ENCODE peak calls at places on chromosome X, in five cellular contexts. One of them, this sample, is unnamed.

GRCh38 chrX:141439651-141440050 is 144.9 kb downstream of the SPANXA1 start:
- DNase-seq in WERI-Rb-1: no peak
- DNase-seq in sigmoid colon: no peak
- DNase-seq in CD8-positive, alpha-beta memory T cell: no peak
- DNase-seq in PC-3: no peak
- DNase-seq in this sample: no peak

GRCh38 chrX:805988-806387 is 175.4 kb downstream of the SHOX start:
- DNase-seq in WERI-Rb-1: no peak
- DNase-seq in sigmoid colon: no peak
- DNase-seq in CD8-positive, alpha-beta memory T cell: no peak
- DNase-seq in PC-3: no peak
- DNase-seq in this sample: no peak

GRCh38 chrX:132023896-132024386 is 839 bp downstream of the STK26 start:
- DNase-seq in WERI-Rb-1: no peak
- DNase-seq in sigmoid colon: no peak
- DNase-seq in CD8-positive, alpha-beta memory T cell: peak; percentile 66
- DNase-seq in PC-3: peak; percentile 31
- DNase-seq in this sample: no peak

GRCh38 chrX:134520860-134521390 is 61.0 kb downstream of the HPRT1 start:
- DNase-seq in WERI-Rb-1: peak; percentile 51
- DNase-seq in sigmoid colon: no peak
- DNase-seq in CD8-positive, alpha-beta memory T cell: no peak
- DNase-seq in PC-3: peak; percentile 79
- DNase-seq in this sample: peak; percentile 76

GRCh38 chrX:39577976-39578962 is 519.5 kb downstream of the BCOR start:
- DNase-seq in WERI-Rb-1: no peak
- DNase-seq in sigmoid colon: no peak
- DNase-seq in CD8-positive, alpha-beta memory T cell: no peak
- DNase-seq in PC-3: no peak
- DNase-seq in this sample: no peak

GRCh38 chrX:17654116-17654515 is 83.2 kb upstream of the SCML1 start:
- DNase-seq in WERI-Rb-1: no peak
- DNase-seq in sigmoid colon: no peak
- DNase-seq in CD8-positive, alpha-beta memory T cell: peak; percentile 59
- DNase-seq in PC-3: no peak
- DNase-seq in this sample: no peak

GRCh38 chrX:11412715-11413623 is 119.8 kb downstream of the AMELX start:
- DNase-seq in WERI-Rb-1: no peak
- DNase-seq in sigmoid colon: no peak
- DNase-seq in CD8-positive, alpha-beta memory T cell: no peak
- DNase-seq in PC-3: no peak
- DNase-seq in this sample: no peak

GRCh38 chrX:102341867-102342266 is 94.9 kb downstream of the NXF2 start:
- DNase-seq in WERI-Rb-1: no peak
- DNase-seq in sigmoid colon: no peak
- DNase-seq in CD8-positive, alpha-beta memory T cell: no peak
- DNase-seq in PC-3: peak; percentile 12
- DNase-seq in this sample: no peak

GRCh38 chrX:349702-350101 is 31.1 kb upstream of the GTPBP6 start:
- DNase-seq in WERI-Rb-1: no peak
- DNase-seq in sigmoid colon: no peak
- DNase-seq in CD8-positive, alpha-beta memory T cell: no peak
- DNase-seq in PC-3: no peak
- DNase-seq in this sample: no peak

GRCh38 chrX:47278684-47279083 is 45.9 kb downstream of the USP11 start:
- DNase-seq in WERI-Rb-1: no peak
- DNase-seq in sigmoid colon: no peak
- DNase-seq in CD8-positive, alpha-beta memory T cell: no peak
- DNase-seq in PC-3: peak; percentile 70
- DNase-seq in this sample: no peak

GRCh38 chrX:132093239-132093860 is 34.5 kb downstream of the FRMD7 start:
- DNase-seq in WERI-Rb-1: no peak
- DNase-seq in sigmoid colon: no peak
- DNase-seq in CD8-positive, alpha-beta memory T cell: no peak
- DNase-seq in PC-3: no peak
- DNase-seq in this sample: no peak

DNA sequence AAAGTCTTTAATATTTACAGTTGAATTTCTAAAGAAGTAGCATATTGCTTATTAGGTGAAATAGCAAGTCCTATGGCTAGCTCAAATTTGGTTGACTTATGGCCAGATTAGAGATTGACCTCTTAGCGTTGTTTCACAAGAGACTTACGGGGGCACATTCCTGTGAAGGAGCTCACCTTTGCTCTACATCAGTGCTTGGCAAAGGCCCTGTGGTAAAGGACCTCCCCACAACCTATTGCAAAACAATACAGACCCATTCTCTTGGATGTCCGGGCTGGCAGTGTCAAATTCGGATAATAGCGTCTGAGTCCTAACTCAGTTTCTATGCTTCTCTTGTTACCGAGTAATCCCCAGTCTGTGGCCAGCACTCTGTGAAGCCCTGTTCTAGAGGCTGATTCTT is 10.9 kb downstream of the PDHA1 start:
- DNase-seq in WERI-Rb-1: no peak
- DNase-seq in sigmoid colon: no peak
- DNase-seq in CD8-positive, alpha-beta memory T cell: no peak
- DNase-seq in PC-3: no peak
- DNase-seq in this sample: no peak
- H3K36me3 ChIP-seq in WERI-Rb-1: peaks cover 48% of the 10 kb centered on the region
- H3K36me3 ChIP-seq in sigmoid colon: no peaks in the 10 kb centered on the region
- H3K36me3 ChIP-seq in CD8-positive, alpha-beta memory T cell: peaks cover 39% of the 10 kb centered on the region
- H3K36me3 ChIP-seq in PC-3: peaks cover 64% of the 10 kb centered on the region
- H3K36me3 ChIP-seq in this sample: peaks cover 19% of the 10 kb centered on the region

GRCh38 chrX:65993332-65993731 is 46.5 kb downstream of the VSIG4 start:
- DNase-seq in WERI-Rb-1: no peak
- DNase-seq in sigmoid colon: no peak
- DNase-seq in CD8-positive, alpha-beta memory T cell: no peak
- DNase-seq in PC-3: no peak
- DNase-seq in this sample: no peak

GRCh38 chrX:65985922-65986588 is 53.8 kb downstream of the VSIG4 start:
- DNase-seq in WERI-Rb-1: peak; percentile 10
- DNase-seq in sigmoid colon: no peak
- DNase-seq in CD8-positive, alpha-beta memory T cell: peak; percentile 70
- DNase-seq in PC-3: peak; percentile 80
- DNase-seq in this sample: peak; percentile 29

GRCh38 chrX:65990702-65991101 is 49.2 kb downstream of the VSIG4 start:
- DNase-seq in WERI-Rb-1: no peak
- DNase-seq in sigmoid colon: no peak
- DNase-seq in CD8-positive, alpha-beta memory T cell: no peak
- DNase-seq in PC-3: no peak
- DNase-seq in this sample: no peak

GRCh38 chrX:65985211-65985610 is 54.7 kb downstream of the VSIG4 start:
- DNase-seq in WERI-Rb-1: no peak
- DNase-seq in sigmoid colon: no peak
- DNase-seq in CD8-positive, alpha-beta memory T cell: no peak
- DNase-seq in PC-3: no peak
- DNase-seq in this sample: no peak

GRCh38 chrX:65987856-65988255 is 52.0 kb downstream of the VSIG4 start:
- DNase-seq in WERI-Rb-1: no peak
- DNase-seq in sigmoid colon: no peak
- DNase-seq in CD8-positive, alpha-beta memory T cell: no peak
- DNase-seq in PC-3: no peak
- DNase-seq in this sample: no peak
- H3K4me3 ChIP-seq in WERI-Rb-1: no peak overlapping the region
- H3K4me3 ChIP-seq in sigmoid colon: no peak overlapping the region
- H3K4me3 ChIP-seq in CD8-positive, alpha-beta memory T cell: no peak overlapping the region
- H3K4me3 ChIP-seq in PC-3: no peak overlapping the region
- H3K4me3 ChIP-seq in this sample: no peak overlapping the region

DNA sequence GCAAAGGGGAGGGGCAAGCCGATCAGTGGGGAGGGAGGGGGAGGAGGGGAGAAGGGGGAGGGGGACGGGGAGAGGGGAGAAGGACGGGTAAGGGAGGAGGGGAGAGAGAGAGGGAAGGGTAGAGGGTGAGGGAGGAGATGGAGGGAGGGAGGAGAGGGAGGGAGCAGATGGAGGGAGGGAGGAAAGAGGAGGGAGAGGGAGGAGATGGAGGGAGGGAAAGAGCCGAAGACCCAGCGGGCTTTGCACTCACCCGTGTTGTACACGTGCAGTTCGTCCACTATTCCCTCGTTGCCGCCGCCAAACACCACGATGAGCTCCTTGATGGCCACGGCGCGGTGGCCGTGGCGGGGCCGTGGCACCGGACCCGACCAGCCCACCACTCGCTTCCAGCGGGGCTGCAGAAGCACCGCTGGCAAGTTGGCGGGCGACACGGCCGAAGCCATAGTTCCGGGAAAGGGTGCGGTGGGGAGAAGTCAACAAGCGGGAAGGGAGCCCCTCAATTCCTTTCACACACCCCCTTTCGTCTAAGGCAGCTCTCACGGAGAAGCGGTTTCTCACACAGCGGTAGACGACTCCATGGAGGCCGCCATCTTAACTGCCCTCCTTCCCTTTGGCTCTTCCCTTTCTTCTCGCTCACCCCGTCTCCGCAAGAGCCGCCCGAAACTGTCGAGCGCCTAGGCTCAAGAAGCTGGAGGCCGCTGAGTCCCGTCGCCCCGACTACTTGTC is 1.1 kb downstream of the HCFC1 start:
- DNase-seq in WERI-Rb-1: peak; percentile 89
- DNase-seq in sigmoid colon: peak; percentile 82
- DNase-seq in CD8-positive, alpha-beta memory T cell: no peak
- DNase-seq in PC-3: peak; percentile 39
- DNase-seq in this sample: peak; percentile 92
- H3K36me3 ChIP-seq in WERI-Rb-1: peaks cover 50% of the 10 kb centered on the region
- H3K36me3 ChIP-seq in sigmoid colon: no peaks in the 10 kb centered on the region
- H3K36me3 ChIP-seq in CD8-positive, alpha-beta memory T cell: no peaks in the 10 kb centered on the region
- H3K36me3 ChIP-seq in PC-3: no peaks in the 10 kb centered on the region
- H3K36me3 ChIP-seq in this sample: no peaks in the 10 kb centered on the region

DNA sequence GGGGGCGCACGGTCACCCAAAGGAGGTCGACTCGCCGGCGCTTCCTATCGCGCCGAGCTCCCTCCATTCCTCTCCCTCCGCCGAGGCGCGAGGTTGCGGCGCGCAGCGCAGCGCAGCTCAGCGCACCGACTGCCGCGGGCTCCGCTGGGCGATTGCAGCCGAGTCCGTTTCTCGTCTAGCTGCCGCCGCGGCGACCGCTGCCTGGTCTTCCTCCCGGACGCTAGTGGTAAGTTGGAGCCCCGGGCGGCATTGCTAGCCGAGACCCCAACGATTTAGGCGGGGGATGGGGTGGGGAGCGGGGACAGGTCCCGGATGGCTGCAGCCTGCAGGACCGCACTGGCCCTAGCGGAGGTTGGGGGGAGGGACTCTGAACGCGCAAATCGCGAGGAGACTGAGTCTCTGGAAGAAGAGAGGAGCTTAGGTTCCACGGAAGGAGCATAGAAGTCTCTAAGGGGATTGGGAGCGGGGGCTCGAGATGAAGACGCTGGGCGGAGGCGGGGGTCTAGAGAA is 603 bp downstream of the HTR2C start:
- DNase-seq in WERI-Rb-1: no peak
- DNase-seq in sigmoid colon: no peak
- DNase-seq in CD8-positive, alpha-beta memory T cell: no peak
- DNase-seq in PC-3: no peak
- DNase-seq in this sample: peak; percentile 79
- H3K4me3 ChIP-seq in WERI-Rb-1: no peak overlapping the region
- H3K4me3 ChIP-seq in sigmoid colon: no peak overlapping the region
- H3K4me3 ChIP-seq in CD8-positive, alpha-beta memory T cell: no peak overlapping the region
- H3K4me3 ChIP-seq in PC-3: no peak overlapping the region
- H3K4me3 ChIP-seq in this sample: peak overlapping the region; percentile 59

GRCh38 chrX:123625952-123626351 is 106.9 kb downstream of the THOC2 start:
- DNase-seq in WERI-Rb-1: no peak
- DNase-seq in sigmoid colon: no peak
- DNase-seq in CD8-positive, alpha-beta memory T cell: no peak
- DNase-seq in PC-3: no peak
- DNase-seq in this sample: no peak

GRCh38 chrX:123626962-123627361 is 105.9 kb downstream of the THOC2 start:
- DNase-seq in WERI-Rb-1: no peak
- DNase-seq in sigmoid colon: no peak
- DNase-seq in CD8-positive, alpha-beta memory T cell: no peak
- DNase-seq in PC-3: peak; percentile 55
- DNase-seq in this sample: no peak

GRCh38 chrX:123629502-123629901 is 103.3 kb downstream of the THOC2 start:
- DNase-seq in WERI-Rb-1: no peak
- DNase-seq in sigmoid colon: no peak
- DNase-seq in CD8-positive, alpha-beta memory T cell: no peak
- DNase-seq in PC-3: no peak
- DNase-seq in this sample: no peak

DNA sequence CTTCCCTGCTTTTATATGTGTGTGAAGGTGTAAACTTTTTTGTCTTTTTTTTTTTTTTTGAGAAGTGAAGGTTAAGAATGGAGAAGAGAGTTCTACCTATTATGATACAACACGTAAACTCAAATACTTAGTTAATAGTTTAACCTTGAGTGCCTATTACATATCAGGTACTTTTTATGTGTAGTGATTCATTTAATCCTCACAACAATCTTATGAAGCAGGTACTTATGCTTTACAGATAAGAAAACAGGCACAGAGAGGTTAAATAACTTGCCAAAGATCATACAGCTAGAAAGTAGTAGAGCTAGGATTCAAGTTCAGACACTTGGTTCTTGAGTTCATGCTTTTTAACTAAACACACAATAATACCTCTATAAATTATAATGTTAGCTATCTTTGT is 107.4 kb downstream of the THOC2 start:
- DNase-seq in WERI-Rb-1: no peak
- DNase-seq in sigmoid colon: no peak
- DNase-seq in CD8-positive, alpha-beta memory T cell: no peak
- DNase-seq in PC-3: no peak
- DNase-seq in this sample: no peak
- H3K36me3 ChIP-seq in WERI-Rb-1: peaks cover 15% of the 10 kb centered on the region
- H3K36me3 ChIP-seq in sigmoid colon: no peaks in the 10 kb centered on the region
- H3K36me3 ChIP-seq in CD8-positive, alpha-beta memory T cell: peaks cover 11% of the 10 kb centered on the region
- H3K36me3 ChIP-seq in PC-3: peaks cover 39% of the 10 kb centered on the region
- H3K36me3 ChIP-seq in this sample: no peaks in the 10 kb centered on the region

DNA sequence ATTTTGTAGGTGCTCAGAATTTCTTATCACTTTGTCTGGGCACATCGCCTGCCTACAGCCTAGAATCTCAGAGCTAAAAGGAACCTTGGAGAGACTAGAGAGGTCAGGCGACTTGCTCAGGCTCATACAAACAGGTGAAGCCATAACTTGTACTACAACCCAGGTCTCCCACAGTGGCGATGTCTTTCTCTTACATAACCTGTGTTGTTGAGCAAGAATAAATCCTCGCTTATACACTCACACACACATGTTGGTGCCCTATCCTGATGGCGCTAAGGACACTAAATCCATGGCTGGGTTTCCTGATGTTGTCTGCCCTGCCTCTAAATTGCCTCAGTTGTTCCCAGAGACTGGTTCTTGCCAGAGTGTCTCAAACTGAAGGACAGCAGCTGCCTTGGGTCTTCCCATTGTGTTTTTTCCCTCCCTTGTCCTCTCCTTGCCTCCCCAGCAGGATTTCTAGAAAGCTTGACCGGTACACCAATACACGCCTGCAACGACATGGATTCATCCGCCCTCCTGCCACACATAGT is 1.6 kb downstream of the TSC22D3 start:
- DNase-seq in WERI-Rb-1: no peak
- DNase-seq in sigmoid colon: no peak
- DNase-seq in CD8-positive, alpha-beta memory T cell: no peak
- DNase-seq in PC-3: no peak
- DNase-seq in this sample: no peak
- H3K4me3 ChIP-seq in WERI-Rb-1: no peak overlapping the region
- H3K4me3 ChIP-seq in sigmoid colon: peak overlapping the region; percentile 51
- H3K4me3 ChIP-seq in CD8-positive, alpha-beta memory T cell: no peak overlapping the region
- H3K4me3 ChIP-seq in PC-3: no peak overlapping the region
- H3K4me3 ChIP-seq in this sample: no peak overlapping the region

This sample was measured in H7.